ENCODE peak calls at places on chromosome 16, in five cellular contexts. T is right cardiac atrium; A is iPS DF 6.9; R is mammary epithelial cell; M is CD8-positive, alpha-beta T cell. D is an unnamed sample.
A peak's percentile ranks its signal among the peaks of the same experiment; 100 is the strongest.

GRCh38 chr16:82636958-82637357 is 10.2 kb downstream of the CDH13 start:
- DNase-seq in R (no peak), T (no peak), A (no peak), M (no peak), D (no peak)

GRCh38 chr16:20867585-20867984 is 32.6 kb downstream of the DCUN1D3 start:
- DNase-seq in A (no peak), T (no peak), M (no peak), R (peak; percentile 58), D (no peak)

GRCh38 chr16:87552772-87553171 is 49.5 kb upstream of the JPH3 start:
- DNase-seq in R (peak; percentile 58), T (no peak), M (no peak), A (no peak), D (no peak)

GRCh38 chr16:9139965-9140364 is 48.5 kb downstream of the HAPSTR1 start:
- DNase-seq in M (no peak), A (peak; percentile 55), R (peak; percentile 30), T (no peak), D (no peak)

GRCh38 chr16:19898924-19899604 is 14.4 kb upstream of the GPRC5B start:
- DNase-seq in M (no peak), R (peak; percentile 46), T (no peak), A (no peak), D (no peak)

GRCh38 chr16:53773150-53773846 is 69.3 kb downstream of the FTO start:
- DNase-seq in M (no peak), T (no peak), R (peak; percentile 72), A (peak; percentile 16), D (no peak)

GRCh38 chr16:61149709-61150108 is 886.5 kb downstream of the CDH8 start:
- DNase-seq in T (no peak), R (no peak), M (no peak), A (no peak), D (no peak)

GRCh38 chr16:69937465-69937951 is 13.6 kb upstream of the CLEC18A start:
- DNase-seq in R (no peak), A (no peak), T (no peak), M (no peak), D (no peak)

GRCh38 chr16:51465026-51465425 is 314.0 kb upstream of the SALL1 start:
- DNase-seq in A (no peak), R (peak; percentile 3), M (no peak), T (no peak), D (no peak)

GRCh38 chr16:85606920-85607319 is 6.2 kb upstream of the GSE1 start:
- DNase-seq in M (no peak), R (no peak), T (no peak), A (no peak), D (no peak)
- H3K4me1 ChIP-seq in M (peaks cover 27% of the 10 kb centered on the region), R (peaks cover 15% of the 10 kb centered on the region), T (peaks cover 12% of the 10 kb centered on the region), A (peaks cover 28% of the 10 kb centered on the region), D (peaks cover 21% of the 10 kb centered on the region)

GRCh38 chr16:31875112-31875803 is 1.7 kb downstream of the ZNF267 start:
- DNase-seq in T (no peak), R (peak; percentile 70), A (no peak), M (no peak), D (no peak)
- H3K4me3 ChIP-seq in T (peak overlapping the region; percentile 100), R (peak overlapping the region; percentile 94), A (no peak overlapping the region), M (peak overlapping the region; percentile 92), D (peak overlapping the region; percentile 98)

GRCh38 chr16:27551046-27551445 is 1.1 kb downstream of the KATNIP start:
- DNase-seq in A (no peak), R (no peak), M (no peak), T (no peak), D (no peak)

GRCh38 chr16:27550582-27550920 is 607 bp downstream of the KATNIP start:
- DNase-seq in T (no peak), A (no peak), R (no peak), M (no peak), D (no peak)

GRCh38 chr16:27549857-27550581 is at the start of the genes GTF3C1 and KATNIP:
- DNase-seq in A (peak; percentile 94), R (peak; percentile 98), M (peak; percentile 100), T (peak; percentile 100), D (peak; percentile 100)

GRCh38 chr16:27547851-27548250 is 1.9 kb downstream of the GTF3C1 start:
- DNase-seq in M (no peak), R (no peak), A (no peak), T (no peak), D (no peak)

DNA sequence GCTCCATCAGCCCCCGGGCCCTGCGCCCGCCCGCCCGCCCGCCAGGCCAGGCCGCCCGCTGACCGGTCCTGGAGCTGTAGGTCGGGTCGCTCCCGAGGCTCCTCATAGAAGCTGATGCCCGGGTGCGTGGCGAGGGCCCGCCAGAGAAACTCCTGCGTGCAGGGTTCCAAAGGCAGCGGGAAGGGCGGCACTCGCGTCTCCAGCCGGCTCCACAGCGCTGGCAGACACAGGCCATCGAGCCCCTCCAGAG is 181 bp downstream of the GTF3C1 start:
- DNase-seq in T (no peak), R (no peak), A (no peak), M (no peak), D (no peak)
- H3K4me1 ChIP-seq in T (peaks cover 6% of the 10 kb centered on the region), R (peaks cover 19% of the 10 kb centered on the region), A (no peaks in the 10 kb centered on the region), M (peaks cover 29% of the 10 kb centered on the region), D (peaks cover 16% of the 10 kb centered on the region)

GRCh38 chr16:31142109-31143035 is 6.8 kb upstream of the PRSS8 start:
- DNase-seq in R (peak; percentile 98), T (peak; percentile 100), A (no peak), M (peak; percentile 98), D (peak; percentile 93)

GRCh38 chr16:31141489-31142108 is 6.1 kb upstream of the PRSS8 start:
- DNase-seq in A (no peak), T (peak; percentile 76), R (peak; percentile 79), M (peak; percentile 56), D (no peak)

GRCh38 chr16:31143889-31144148 is 6.0 kb downstream of the PRSS36 start:
- DNase-seq in T (no peak), A (no peak), R (no peak), M (no peak), D (no peak)

GRCh38 chr16:31145398-31145990 is 4.4 kb downstream of the PRSS36 start:
- DNase-seq in T (no peak), M (no peak), A (no peak), R (no peak), D (no peak)

GRCh38 chr16:31143036-31143888 is 6.6 kb downstream of the PRSS36 start:
- DNase-seq in M (no peak), R (no peak), T (peak; percentile 73), A (no peak), D (no peak)
- H3K4me3 ChIP-seq in M (peak overlapping the region; percentile 66), R (peak overlapping the region; percentile 40), T (no peak overlapping the region), A (no peak overlapping the region), D (peak overlapping the region; percentile 20)

DNA sequence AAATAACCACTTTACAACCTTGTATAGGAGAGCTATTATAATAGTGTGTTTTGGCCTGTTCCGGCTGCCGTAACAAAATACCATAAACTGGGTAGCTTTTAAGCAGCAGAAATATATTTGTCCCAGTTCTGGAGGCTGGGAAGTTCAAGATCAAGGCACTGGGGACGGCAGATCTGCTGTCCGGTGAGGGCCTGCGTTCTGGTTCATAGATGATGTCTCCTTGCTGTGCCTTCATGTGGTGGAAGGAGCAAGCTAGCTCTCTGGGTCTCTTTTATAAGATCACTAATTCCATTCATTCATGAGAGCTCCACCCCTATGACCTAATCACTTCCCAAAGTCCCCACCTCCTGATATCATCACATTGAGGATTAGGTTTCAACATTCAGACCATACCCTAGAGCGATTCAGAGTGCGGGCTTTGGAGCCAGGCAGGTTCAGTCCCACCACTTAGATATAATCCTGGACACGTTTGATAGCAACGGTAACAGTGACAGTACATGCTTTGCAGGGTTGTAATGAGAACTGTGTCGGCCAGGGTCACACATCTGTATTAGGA is 76.2 kb upstream of the ZFHX3 start:
- DNase-seq in A (no peak), T (no peak), R (peak; percentile 22), M (no peak), D (no peak)
- H3K4me1 ChIP-seq in A (peaks cover 3% of the 10 kb centered on the region), T (peaks cover 4% of the 10 kb centered on the region), R (no peaks in the 10 kb centered on the region), M (peaks cover 5% of the 10 kb centered on the region), D (no peaks in the 10 kb centered on the region)

GRCh38 chr16:56637814-56638750 is at the start of gene MT1A:
- DNase-seq in A (no peak), T (peak; percentile 93), R (no peak), M (no peak), D (no peak)
- H3K4me3 ChIP-seq in A (no peak within 1 kb of the TSS), T (peak within 1 kb of the TSS; percentile 51), R (peak within 1 kb of the TSS; percentile 8), M (no peak within 1 kb of the TSS), D (peak within 1 kb of the TSS; percentile 13)

DNA sequence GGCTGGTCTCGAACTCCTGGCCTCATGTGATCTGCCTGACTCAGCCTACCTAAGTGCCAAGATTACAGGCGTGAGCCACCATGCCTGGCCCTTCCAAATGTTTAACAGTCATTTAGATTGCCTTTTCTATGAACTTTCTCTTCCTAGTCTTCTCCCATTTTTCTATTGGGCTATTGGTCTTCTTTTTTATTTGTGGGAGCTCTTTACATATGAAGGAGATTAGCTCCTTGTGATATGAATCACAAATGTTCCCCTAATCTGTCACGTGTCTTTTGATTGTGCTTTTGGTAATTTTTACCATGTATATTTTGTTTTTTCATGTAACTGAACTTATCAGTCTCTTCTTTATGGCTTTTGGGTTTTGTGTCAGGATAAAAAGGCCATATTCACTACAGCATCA is 11.9 kb downstream of the ADCY7 start:
- DNase-seq in A (no peak), M (no peak), T (no peak), R (no peak), D (no peak)
- H3K4me1 ChIP-seq in A (peaks cover 5% of the 10 kb centered on the region), M (peaks cover 97% of the 10 kb centered on the region), T (peaks cover 3% of the 10 kb centered on the region), R (no peaks in the 10 kb centered on the region), D (peaks cover 83% of the 10 kb centered on the region)

GRCh38 chr16:66388350-66389139 is 22.1 kb downstream of the CDH5 start:
- DNase-seq in T (no peak), A (no peak), R (no peak), M (no peak), D (no peak)
- H3K4me3 ChIP-seq in T (no peak overlapping the region), A (no peak overlapping the region), R (no peak overlapping the region), M (no peak overlapping the region), D (no peak overlapping the region)